ENCODE peak calls at places on chromosomes 7 and 10, in nine cellular contexts. T is ovary, U is fibroblast of lung, B is psoas muscle, I is colonic mucosa, S is HFF-Myc, C is fibroblast of the aortic adventitia, L is hepatocyte, O is sigmoid colon. D is an unnamed sample.

GRCh38 chr10:29634764-29635625 is at the start of gene SVIL:
- DNase-seq in T (peak), U (peak), B (peak), I (peak), S (peak), C (peak), L (peak), O (peak), D (peak)

GRCh38 chr7:18429547-18429946 is 66.0 kb upstream of the HDAC9 start:
- DNase-seq in T (no peak), U (peak), B (no peak), I (no peak), S (no peak), C (peak), L (no peak), O (no peak), D (peak)

GRCh38 chr7:37216923-37217322 is 231.7 kb downstream of the ELMO1 start:
- DNase-seq in T (no peak), U (peak), B (no peak), I (no peak), S (no peak), C (no peak), L (no peak), O (no peak), D (no peak)

GRCh38 chr7:137025469-137026175 is 157.2 kb downstream of the CHRM2 start:
- DNase-seq in T (no peak), U (peak), B (no peak), I (no peak), S (no peak), C (peak), L (no peak), O (no peak), D (peak)

GRCh38 chr10:48608926-48609325 is 4.1 kb upstream of the ARHGAP22 start:
- DNase-seq in T (no peak), U (no peak), B (no peak), I (peak), S (no peak), C (no peak), L (no peak), O (no peak), D (no peak)

GRCh38 chr7:56086761-56087160 is 6.0 kb downstream of the PHKG1 start:
- DNase-seq in T (no peak), U (no peak), B (no peak), I (no peak), S (no peak), C (no peak), L (no peak), O (no peak), D (no peak)

GRCh38 chr7:150793569-150794238 is 6.5 kb downstream of the TMEM176B start:
- DNase-seq in T (no peak), U (no peak), B (no peak), I (no peak), S (no peak), C (no peak), L (no peak), O (no peak), D (no peak)

GRCh38 chr7:13179011-13179574 is 491.7 kb downstream of the ARL4A start:
- DNase-seq in T (no peak), U (no peak), B (no peak), I (no peak), S (no peak), C (peak), L (no peak), O (no peak), D (peak)

GRCh38 chr10:112083526-112083925 is 100.0 kb downstream of the GPAM start:
- DNase-seq in T (no peak), U (no peak), B (no peak), I (no peak), S (no peak), C (no peak), L (no peak), O (no peak), D (no peak)

GRCh38 chr7:45975367-45975766 is 54.3 kb upstream of the IGFBP3 start:
- DNase-seq in T (no peak), U (peak), B (no peak), I (no peak), S (no peak), C (peak), L (no peak), O (no peak), D (no peak)

GRCh38 chr10:85548038-85548437 is 818.6 kb downstream of the GRID1 start:
- DNase-seq in T (no peak), U (peak), B (no peak), I (peak), S (peak), C (peak), L (peak), O (no peak), D (peak)

GRCh38 chr10:75234683-75235374 is 928 bp downstream of the COMTD1 start:
- DNase-seq in T (peak), U (no peak), B (peak), I (no peak), S (no peak), C (no peak), L (peak), O (peak), D (no peak)

GRCh38 chr10:99396471-99396870 is 34.0 kb downstream of the GOT1 start:
- DNase-seq in T (no peak), U (peak), B (no peak), I (no peak), S (no peak), C (peak), L (peak), O (no peak), D (peak)

GRCh38 chr10:19702215-19702614 is 114.0 kb upstream of the PLXDC2 start:
- DNase-seq in T (no peak), U (peak), B (no peak), I (no peak), S (no peak), C (peak), L (no peak), O (no peak), D (peak)

GRCh38 chr10:122054046-122055025 is 65.4 kb downstream of the TACC2 start:
- DNase-seq in T (peak), U (peak), B (peak), I (peak), S (no peak), C (peak), L (peak), O (peak), D (peak)

GRCh38 chr7:75066521-75066920 is 7.1 kb downstream of the RCC1L start:
- DNase-seq in T (no peak), U (no peak), B (peak), I (no peak), S (no peak), C (no peak), L (no peak), O (no peak), D (no peak)

GRCh38 chr10:95876756-95877155 is 31.0 kb upstream of the CC2D2B start:
- DNase-seq in T (no peak), U (no peak), B (no peak), I (no peak), S (no peak), C (no peak), L (no peak), O (no peak), D (no peak)

GRCh38 chr10:52895066-52895465 is 122.5 kb upstream of the MBL2 start:
- DNase-seq in T (no peak), U (no peak), B (no peak), I (no peak), S (no peak), C (no peak), L (no peak), O (no peak), D (no peak)

GRCh38 chr10:8369666-8370065 is 315.2 kb downstream of the GATA3 start:
- DNase-seq in T (no peak), U (peak), B (no peak), I (no peak), S (no peak), C (peak), L (no peak), O (no peak), D (peak)

GRCh38 chr7:88291401-88292173 is 15.1 kb downstream of the STEAP4 start:
- DNase-seq in T (no peak), U (peak), B (no peak), I (no peak), S (no peak), C (no peak), L (peak), O (no peak), D (peak)

GRCh38 chr10:124225468-124226270 is 132.3 kb upstream of the CHST15 start:
- DNase-seq in T (no peak), U (no peak), B (peak), I (no peak), S (no peak), C (no peak), L (no peak), O (no peak), D (no peak)

GRCh38 chr7:26237035-26237807 is 35.7 kb downstream of the CBX3 start:
- DNase-seq in T (no peak), U (peak), B (no peak), I (no peak), S (no peak), C (no peak), L (no peak), O (no peak), D (peak)

GRCh38 chr7:26238004-26238403 is 36.5 kb downstream of the CBX3 start:
- DNase-seq in T (no peak), U (no peak), B (no peak), I (no peak), S (no peak), C (no peak), L (no peak), O (no peak), D (no peak)

GRCh38 chr7:26233902-26234511 is 32.5 kb downstream of the CBX3 start:
- DNase-seq in T (no peak), U (no peak), B (no peak), I (no peak), S (no peak), C (no peak), L (no peak), O (no peak), D (no peak)
- TF ChIP-seq CTCF in T (no peak), U (no peak), B (no peak), I (no peak), S (no peak), C (no peak), L (no peak), O (no peak), D (no peak)

DNA sequence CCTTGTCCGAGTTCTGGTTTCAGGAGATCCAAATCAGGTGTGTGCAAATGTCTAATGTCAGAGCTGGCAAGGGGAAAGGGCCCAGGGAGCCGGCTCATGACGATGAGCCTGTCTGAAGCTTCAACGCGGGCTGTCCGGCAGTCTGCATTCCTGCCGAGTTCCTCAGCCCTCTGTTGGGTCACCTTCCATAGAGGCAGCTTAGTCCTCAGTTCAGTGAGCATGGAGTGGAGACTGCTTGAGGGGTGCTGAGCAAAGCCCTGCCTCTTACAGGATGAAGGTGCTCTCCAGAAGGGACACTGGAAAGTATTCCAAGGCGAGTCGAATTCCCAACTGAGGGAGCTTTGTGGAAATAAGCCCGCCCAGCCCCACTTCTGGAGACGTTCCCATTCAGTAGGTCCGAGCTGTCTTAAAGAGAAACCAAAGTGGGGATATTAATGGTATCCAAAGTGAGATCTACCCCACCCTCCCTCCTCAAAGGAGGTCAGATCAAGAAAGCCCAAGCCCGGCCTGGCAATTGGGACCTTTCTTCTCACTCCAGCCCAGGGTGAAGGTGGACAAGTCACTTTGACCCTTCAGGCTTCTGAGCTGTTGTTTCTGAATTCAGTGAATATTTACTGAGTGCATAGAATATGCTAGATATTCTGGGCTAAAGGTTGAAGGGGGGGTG is 3.3 kb downstream of the EGFR start:
- DNase-seq in T (no peak), U (peak), B (no peak), I (no peak), S (no peak), C (peak), L (no peak), O (no peak), D (peak)
- H3K4me3 ChIP-seq in T (no peak), U (peak), B (peak), I (no peak), S (peak), C (peak), L (no peak), O (no peak), D (peak)

DNA sequence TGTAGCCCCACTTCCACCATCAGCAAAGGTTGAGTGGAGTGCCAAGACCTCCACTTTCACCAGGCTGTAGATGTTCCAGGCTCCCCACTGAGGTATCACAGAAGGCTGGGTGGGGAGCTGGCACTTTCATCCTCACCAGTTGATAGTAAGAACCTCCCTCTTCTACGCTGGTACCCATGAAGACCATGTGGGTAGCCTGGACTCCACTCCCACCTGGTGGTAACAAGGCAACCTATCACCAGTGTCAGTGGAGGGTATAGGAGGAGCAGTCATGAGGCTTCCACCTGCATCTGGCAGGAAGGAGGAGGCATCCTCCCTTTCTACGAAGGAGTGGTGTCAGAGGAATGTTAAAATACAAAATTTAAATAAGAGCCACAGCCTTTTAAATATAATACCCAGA is 4.4 kb downstream of the SMIM30 start:
- DNase-seq in T (no peak), U (no peak), B (no peak), I (no peak), S (no peak), C (peak), L (no peak), O (no peak), D (no peak)
- TF ChIP-seq CTCF in T (no peak), U (no peak), B (no peak), I (no peak), S (peak), C (no peak), L (peak), O (no peak), D (peak)

GRCh38 chr10:102859911-102860310 is 5.9 kb downstream of the BORCS7 start:
- DNase-seq in T (no peak), U (no peak), B (no peak), I (no peak), S (no peak), C (no peak), L (no peak), O (no peak), D (no peak)

GRCh38 chr10:102853944-102854694 is at the start of gene BORCS7:
- DNase-seq in T (peak), U (peak), B (peak), I (peak), S (peak), C (peak), L (peak), O (peak), D (peak)

GRCh38 chr10:102856758-102857424 is 2.8 kb downstream of the BORCS7 start:
- DNase-seq in T (no peak), U (no peak), B (no peak), I (no peak), S (no peak), C (no peak), L (no peak), O (no peak), D (no peak)
- H3K4me3 ChIP-seq in T (no peak), U (no peak), B (no peak), I (no peak), S (no peak), C (no peak), L (no peak), O (no peak), D (no peak)

GRCh38 chr7:54773472-54774399 is 14.7 kb upstream of the SEC61G start:
- DNase-seq in T (peak), U (peak), B (peak), I (peak), S (peak), C (peak), L (peak), O (peak), D (peak)
- TF ChIP-seq CTCF in T (peak), U (peak), B (peak), I (peak), S (peak), C (peak), L (peak), O (peak), D (peak)

GRCh38 chr10:15718495-15719061 is 1.1 kb downstream of the ITGA8 start:
- DNase-seq in T (no peak), U (no peak), B (no peak), I (no peak), S (no peak), C (no peak), L (no peak), O (no peak), D (no peak)
- H3K4me3 ChIP-seq in T (peak), U (peak), B (peak), I (peak), S (no peak), C (peak), L (peak), O (peak), D (peak)